ENCODE peak calls at places on chromosomes 12 and 14, in five cellular contexts. One of them, this sample, is unnamed.

GRCh38 chr12:57148469-57149308 is 1.3 kb upstream of the LRP1-AS start:
- DNase-seq in A549: no peak
- DNase-seq in fibroblast of pulmonary artery: peak; percentile 89
- DNase-seq in neural crest cell: no peak
- DNase-seq in bronchial epithelial cell: no peak
- DNase-seq in this sample: no peak

GRCh38 chr12:27383429-27384260 is 51.0 kb downstream of the BMAL2 start:
- DNase-seq in A549: peak; percentile 76
- DNase-seq in neural crest cell: peak; percentile 77
- DNase-seq in fibroblast of pulmonary artery: peak; percentile 91
- DNase-seq in bronchial epithelial cell: peak; percentile 93
- DNase-seq in this sample: peak; percentile 29

GRCh38 chr12:90233168-90234100 is 524.8 kb upstream of the ATP2B1 start:
- DNase-seq in fibroblast of pulmonary artery: peak; percentile 31
- DNase-seq in bronchial epithelial cell: peak; percentile 43
- DNase-seq in neural crest cell: no peak
- DNase-seq in A549: no peak
- DNase-seq in this sample: no peak

GRCh38 chr12:115507951-115508722 is 769.4 kb downstream of the MED13L start:
- DNase-seq in fibroblast of pulmonary artery: no peak
- DNase-seq in bronchial epithelial cell: no peak
- DNase-seq in neural crest cell: peak; percentile 23
- DNase-seq in A549: no peak
- DNase-seq in this sample: no peak

GRCh38 chr12:42589465-42590323 is at the start of gene PRICKLE1:
- DNase-seq in fibroblast of pulmonary artery: peak; percentile 58
- DNase-seq in A549: peak; percentile 24
- DNase-seq in bronchial epithelial cell: no peak
- DNase-seq in neural crest cell: peak; percentile 48
- DNase-seq in this sample: no peak

GRCh38 chr12:12819752-12820311 is 6.7 kb downstream of the DDX47 start:
- DNase-seq in A549: peak; percentile 50
- DNase-seq in bronchial epithelial cell: peak; percentile 79
- DNase-seq in neural crest cell: no peak
- DNase-seq in fibroblast of pulmonary artery: peak; percentile 91
- DNase-seq in this sample: no peak

GRCh38 chr12:94074970-94075695 is 73.2 kb upstream of the PLXNC1 start:
- DNase-seq in bronchial epithelial cell: peak; percentile 80
- DNase-seq in fibroblast of pulmonary artery: peak; percentile 93
- DNase-seq in neural crest cell: no peak
- DNase-seq in A549: peak; percentile 64
- DNase-seq in this sample: no peak

GRCh38 chr12:52052471-52053186 is 1.4 kb downstream of the NR4A1 start:
- DNase-seq in A549: no peak
- DNase-seq in fibroblast of pulmonary artery: peak; percentile 65
- DNase-seq in bronchial epithelial cell: peak; percentile 64
- DNase-seq in neural crest cell: no peak
- DNase-seq in this sample: no peak

GRCh38 chr14:89110110-89110509 is 285.7 kb downstream of the TTC8 start:
- DNase-seq in neural crest cell: no peak
- DNase-seq in A549: no peak
- DNase-seq in fibroblast of pulmonary artery: no peak
- DNase-seq in bronchial epithelial cell: no peak
- DNase-seq in this sample: no peak

GRCh38 chr14:61186793-61187641 is 94.1 kb downstream of the TMEM30B start:
- DNase-seq in neural crest cell: no peak
- DNase-seq in fibroblast of pulmonary artery: no peak
- DNase-seq in A549: no peak
- DNase-seq in bronchial epithelial cell: no peak
- DNase-seq in this sample: no peak

GRCh38 chr14:51962678-51963077 is 26.7 kb upstream of the RTRAF start:
- DNase-seq in bronchial epithelial cell: no peak
- DNase-seq in A549: no peak
- DNase-seq in neural crest cell: no peak
- DNase-seq in fibroblast of pulmonary artery: peak; percentile 31
- DNase-seq in this sample: no peak

GRCh38 chr12:30437044-30437443 is 258.6 kb downstream of the IPO8 start:
- DNase-seq in A549: no peak
- DNase-seq in fibroblast of pulmonary artery: no peak
- DNase-seq in bronchial epithelial cell: no peak
- DNase-seq in neural crest cell: no peak
- DNase-seq in this sample: no peak

GRCh38 chr14:50666772-50667490 is 1.2 kb downstream of the SAV1 start:
- DNase-seq in fibroblast of pulmonary artery: peak; percentile 77
- DNase-seq in bronchial epithelial cell: peak; percentile 72
- DNase-seq in A549: no peak
- DNase-seq in neural crest cell: no peak
- DNase-seq in this sample: no peak

GRCh38 chr14:32950584-32950983 is 11.9 kb downstream of the NPAS3 start:
- DNase-seq in fibroblast of pulmonary artery: peak; percentile 42
- DNase-seq in neural crest cell: no peak
- DNase-seq in bronchial epithelial cell: no peak
- DNase-seq in A549: no peak
- DNase-seq in this sample: no peak

DNA sequence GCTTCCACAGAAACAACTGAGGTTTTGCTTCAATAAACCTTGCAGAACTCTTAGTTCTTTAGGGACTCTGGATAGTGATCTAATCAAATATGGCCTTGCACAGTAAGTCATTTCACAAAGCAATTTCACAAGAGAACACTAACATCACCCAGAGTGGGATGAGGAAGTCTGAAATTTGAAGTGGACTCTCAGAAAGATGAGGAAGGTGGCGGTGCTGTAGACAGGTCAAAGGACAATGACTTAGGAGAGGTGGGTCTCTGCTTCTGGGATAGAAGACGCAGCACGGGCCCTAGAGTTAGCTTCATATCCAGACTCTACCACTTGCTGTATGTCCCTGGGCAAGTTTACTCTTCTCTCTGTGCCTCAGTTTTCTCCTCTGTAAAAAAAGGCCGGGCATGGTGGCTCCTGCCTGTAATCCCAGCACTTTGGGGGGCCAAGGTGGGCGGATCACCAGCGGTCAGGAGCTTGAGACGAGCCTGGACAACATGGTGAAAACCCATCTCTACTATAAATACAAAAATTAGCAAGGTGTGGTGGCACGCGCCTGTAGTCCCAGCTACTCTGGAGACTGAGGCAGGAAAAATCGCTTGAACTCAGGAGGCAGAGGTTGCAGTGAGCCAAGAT is 18.9 kb downstream of the FOS start:
- DNase-seq in bronchial epithelial cell: no peak
- DNase-seq in fibroblast of pulmonary artery: no peak
- DNase-seq in A549: no peak
- DNase-seq in neural crest cell: no peak
- DNase-seq in this sample: no peak
- TF ChIP-seq CTCF in bronchial epithelial cell: no peak
- TF ChIP-seq CTCF in fibroblast of pulmonary artery: no peak
- TF ChIP-seq CTCF in A549: no peak
- TF ChIP-seq CTCF in neural crest cell: no peak
- TF ChIP-seq CTCF in this sample: no peak

DNA sequence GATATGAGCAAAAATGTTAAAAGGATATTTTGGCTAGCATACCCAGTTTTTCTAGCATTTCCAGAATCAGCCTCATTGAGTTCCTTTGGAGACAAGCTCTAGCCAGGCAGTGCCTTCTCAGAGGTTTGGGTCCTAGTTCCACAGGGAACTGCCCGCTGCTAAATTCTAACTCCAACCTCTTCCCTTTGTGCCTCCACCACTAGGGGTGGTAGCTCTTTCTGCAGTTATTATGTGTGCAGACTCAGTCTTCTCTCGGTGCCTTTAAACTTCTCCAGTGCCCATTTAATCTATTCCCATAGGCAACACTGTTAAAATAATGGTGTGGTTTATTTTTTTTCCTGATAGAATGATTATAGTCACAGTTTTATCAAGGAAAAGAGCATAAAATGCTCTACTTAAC is 21.5 kb upstream of the SLC25A3 start:
- DNase-seq in neural crest cell: no peak
- DNase-seq in A549: peak; percentile 32
- DNase-seq in fibroblast of pulmonary artery: peak; percentile 6
- DNase-seq in bronchial epithelial cell: no peak
- DNase-seq in this sample: no peak
- TF ChIP-seq CTCF in neural crest cell: peak; percentile 50
- TF ChIP-seq CTCF in A549: no peak
- TF ChIP-seq CTCF in fibroblast of pulmonary artery: peak; percentile 43
- TF ChIP-seq CTCF in bronchial epithelial cell: peak; percentile 32
- TF ChIP-seq CTCF in this sample: no peak

DNA sequence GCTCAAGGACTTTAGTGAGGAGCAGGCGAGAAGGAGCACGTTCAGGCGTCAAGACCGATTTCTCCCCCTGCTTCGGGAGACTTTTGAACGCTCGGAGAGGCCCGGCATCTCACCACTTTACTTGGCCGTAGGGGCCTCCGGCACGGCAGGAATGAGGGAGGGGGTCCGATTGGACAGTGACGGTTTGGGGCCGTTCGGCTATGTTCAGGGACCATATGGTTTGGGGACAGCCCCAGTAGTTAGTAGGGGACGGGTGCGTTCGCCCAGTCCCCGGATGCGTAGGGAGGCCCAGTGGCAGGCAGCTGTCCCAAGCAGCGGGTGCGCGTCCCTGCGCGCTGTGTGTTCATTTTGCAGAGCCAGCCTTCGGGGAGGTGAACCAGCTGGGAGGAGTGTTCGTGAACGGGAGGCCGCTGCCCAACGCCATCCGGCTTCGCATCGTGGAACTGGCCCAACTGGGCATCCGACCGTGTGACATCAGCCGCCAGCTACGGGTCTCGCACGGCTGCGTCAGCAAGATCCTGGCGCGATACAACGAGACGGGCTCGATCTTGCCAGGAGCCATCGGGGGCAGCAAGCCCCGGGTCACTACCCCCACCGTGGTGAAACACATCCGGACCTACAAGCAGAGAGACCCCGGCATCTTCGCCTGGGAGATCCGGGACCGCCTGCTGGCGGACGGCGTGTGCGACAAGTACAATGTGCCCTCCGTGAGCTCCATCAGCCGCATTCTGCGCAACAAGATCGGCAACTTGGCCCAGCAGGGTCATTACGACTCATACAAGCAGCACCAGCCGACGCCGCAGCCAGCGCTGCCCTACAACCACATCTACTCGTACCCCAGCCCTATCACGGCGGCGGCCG is 1.1 kb downstream of the PAX9 start:
- DNase-seq in neural crest cell: no peak
- DNase-seq in fibroblast of pulmonary artery: no peak
- DNase-seq in A549: peak; percentile 31
- DNase-seq in bronchial epithelial cell: peak; percentile 34
- DNase-seq in this sample: no peak
- TF ChIP-seq CTCF in neural crest cell: peak; percentile 54
- TF ChIP-seq CTCF in fibroblast of pulmonary artery: no peak
- TF ChIP-seq CTCF in A549: no peak
- TF ChIP-seq CTCF in bronchial epithelial cell: peak; percentile 3
- TF ChIP-seq CTCF in this sample: no peak

GRCh38 chr14:93037354-93037753 is 78.4 kb downstream of the ITPK1 start:
- DNase-seq in A549: no peak
- DNase-seq in fibroblast of pulmonary artery: no peak
- DNase-seq in neural crest cell: no peak
- DNase-seq in bronchial epithelial cell: no peak
- DNase-seq in this sample: no peak
- TF ChIP-seq CTCF in A549: no peak
- TF ChIP-seq CTCF in fibroblast of pulmonary artery: no peak
- TF ChIP-seq CTCF in neural crest cell: no peak
- TF ChIP-seq CTCF in bronchial epithelial cell: no peak
- TF ChIP-seq CTCF in this sample: no peak

GRCh38 chr14:68655961-68656360 is 136.9 kb downstream of the ZFP36L1 start:
- DNase-seq in A549: no peak
- DNase-seq in bronchial epithelial cell: no peak
- DNase-seq in neural crest cell: no peak
- DNase-seq in fibroblast of pulmonary artery: no peak
- DNase-seq in this sample: no peak
- TF ChIP-seq CTCF in A549: peak; percentile 29
- TF ChIP-seq CTCF in bronchial epithelial cell: peak; percentile 32
- TF ChIP-seq CTCF in neural crest cell: no peak
- TF ChIP-seq CTCF in fibroblast of pulmonary artery: no peak
- TF ChIP-seq CTCF in this sample: no peak

GRCh38 chr12:40375076-40375475 is 150.3 kb downstream of the LRRK2 start:
- DNase-seq in A549: no peak
- DNase-seq in bronchial epithelial cell: peak; percentile 12
- DNase-seq in neural crest cell: no peak
- DNase-seq in fibroblast of pulmonary artery: peak; percentile 3
- DNase-seq in this sample: no peak
- TF ChIP-seq CTCF in A549: peak; percentile 22
- TF ChIP-seq CTCF in bronchial epithelial cell: peak; percentile 21
- TF ChIP-seq CTCF in neural crest cell: peak; percentile 43
- TF ChIP-seq CTCF in fibroblast of pulmonary artery: peak; percentile 28
- TF ChIP-seq CTCF in this sample: peak; percentile 14

DNA sequence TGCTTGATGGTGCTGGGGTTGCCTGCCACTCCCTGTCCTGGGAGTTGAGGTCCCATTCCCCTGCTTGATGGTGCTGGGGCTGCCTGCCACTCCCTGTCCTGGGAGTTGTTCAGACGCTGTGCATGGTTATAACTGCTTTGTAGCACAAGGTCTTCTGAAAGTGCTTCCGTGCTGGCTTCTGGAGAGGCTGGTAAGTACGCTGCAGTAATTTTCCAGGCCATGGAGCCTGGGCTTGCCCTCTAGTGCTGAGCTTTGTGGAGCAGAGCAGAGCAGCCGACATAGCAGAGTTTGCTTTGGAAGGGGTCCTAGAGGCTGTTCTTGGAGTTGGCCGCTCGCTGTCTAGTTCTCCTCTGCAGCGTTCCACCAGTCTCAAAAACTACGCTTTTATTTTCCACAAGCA is 6.3 kb downstream of the B4GALNT3 start:
- DNase-seq in bronchial epithelial cell: no peak
- DNase-seq in neural crest cell: no peak
- DNase-seq in fibroblast of pulmonary artery: no peak
- DNase-seq in A549: no peak
- DNase-seq in this sample: no peak
- TF ChIP-seq CTCF in bronchial epithelial cell: no peak
- TF ChIP-seq CTCF in neural crest cell: no peak
- TF ChIP-seq CTCF in fibroblast of pulmonary artery: no peak
- TF ChIP-seq CTCF in A549: no peak
- TF ChIP-seq CTCF in this sample: no peak

DNA sequence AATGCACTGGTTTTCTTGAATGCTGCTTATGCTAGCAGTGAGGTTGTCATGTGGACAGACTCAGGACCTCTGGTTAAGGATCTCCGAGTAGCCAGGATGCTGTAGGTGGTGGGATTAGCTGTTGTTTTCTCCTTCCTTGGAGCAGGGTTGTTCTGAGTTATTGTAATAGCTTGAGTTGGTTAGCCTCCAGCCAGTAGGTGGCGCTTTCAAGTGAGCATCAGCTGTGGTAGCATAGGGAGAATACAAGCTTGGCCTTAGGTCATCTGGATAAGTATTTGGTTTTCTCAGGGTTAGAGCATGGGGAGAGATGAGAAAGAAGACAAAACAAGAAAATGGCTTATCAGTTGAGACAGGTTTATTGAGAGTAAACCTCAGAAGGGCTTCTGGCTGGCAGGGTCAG is 299.7 kb upstream of the FBXO33 start:
- DNase-seq in fibroblast of pulmonary artery: no peak
- DNase-seq in A549: no peak
- DNase-seq in bronchial epithelial cell: no peak
- DNase-seq in neural crest cell: no peak
- DNase-seq in this sample: no peak
- TF ChIP-seq CTCF in fibroblast of pulmonary artery: no peak
- TF ChIP-seq CTCF in A549: no peak
- TF ChIP-seq CTCF in bronchial epithelial cell: no peak
- TF ChIP-seq CTCF in neural crest cell: peak; percentile 30
- TF ChIP-seq CTCF in this sample: no peak

DNA sequence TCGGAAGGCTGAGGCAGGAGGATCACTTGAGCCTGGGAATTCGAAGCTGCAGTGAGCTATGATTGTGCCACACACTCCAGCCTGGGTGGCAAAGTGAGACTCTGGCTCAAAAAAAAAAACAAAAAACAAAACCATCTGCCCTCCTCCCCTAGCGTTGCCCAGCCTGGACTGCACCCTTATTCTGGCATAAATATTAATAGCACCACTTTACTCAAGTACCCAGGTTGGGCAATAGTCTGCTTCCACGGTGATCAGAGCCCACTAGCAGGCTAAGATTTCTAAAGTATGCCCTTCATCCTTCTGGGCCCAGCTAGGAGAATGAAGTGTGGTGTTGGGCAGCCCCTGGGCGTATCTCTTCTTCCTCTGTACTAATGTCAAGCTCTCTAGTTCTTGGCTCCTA is 33.3 kb downstream of the KCTD10 start:
- DNase-seq in fibroblast of pulmonary artery: no peak
- DNase-seq in bronchial epithelial cell: no peak
- DNase-seq in A549: no peak
- DNase-seq in neural crest cell: no peak
- DNase-seq in this sample: no peak
- TF ChIP-seq CTCF in fibroblast of pulmonary artery: no peak
- TF ChIP-seq CTCF in bronchial epithelial cell: no peak
- TF ChIP-seq CTCF in A549: no peak
- TF ChIP-seq CTCF in neural crest cell: no peak
- TF ChIP-seq CTCF in this sample: no peak